ENCODE peak calls at places on chromosome 1, in four cellular contexts. A is heart right ventricle, P is H1, B is foreskin keratinocyte. W is an unnamed sample.

GRCh38 chr1:87957331-87957730 is 628.7 kb downstream of the LMO4 start:
- DNase-seq in A (no peak), B (no peak), P (no peak), W (no peak)

GRCh38 chr1:114485286-114485685 is 25.7 kb downstream of the TRIM33 start:
- DNase-seq in B (no peak), A (no peak), P (no peak), W (no peak)

GRCh38 chr1:10897321-10897980 is 101.0 kb upstream of the CASZ1 start:
- DNase-seq in P (no peak), B (peak; percentile 67), A (no peak), W (no peak)

GRCh38 chr1:209937996-209938959 is at the start of gene SYT14:
- DNase-seq in A (no peak), P (peak; percentile 31), B (peak; percentile 41), W (peak; percentile 59)

GRCh38 chr1:36532810-36533401 is 50.2 kb upstream of the CSF3R start:
- DNase-seq in A (no peak), B (no peak), P (no peak), W (no peak)

GRCh38 chr1:3890389-3891328 is 9.4 kb downstream of the C1orf174 start:
- DNase-seq in A (no peak), B (no peak), P (no peak), W (no peak)

GRCh38 chr1:6889875-6890480 is 104.7 kb downstream of the CAMTA1 start:
- DNase-seq in B (peak; percentile 45), P (no peak), A (no peak), W (peak; percentile 47)

GRCh38 chr1:21891621-21892479 is 45.3 kb downstream of the HSPG2 start:
- DNase-seq in A (no peak), B (no peak), P (no peak), W (no peak)

GRCh38 chr1:97308131-97308530 is 586.5 kb downstream of the PTBP2 start:
- DNase-seq in P (no peak), A (no peak), B (no peak), W (no peak)

GRCh38 chr1:8739377-8739776 is 78.1 kb downstream of the RERE start:
- DNase-seq in P (no peak), B (no peak), A (no peak), W (no peak)
- TF ChIP-seq CTCF in P (peak; percentile 68), B (peak; percentile 36), A (no peak), W (peak; percentile 23)

DNA sequence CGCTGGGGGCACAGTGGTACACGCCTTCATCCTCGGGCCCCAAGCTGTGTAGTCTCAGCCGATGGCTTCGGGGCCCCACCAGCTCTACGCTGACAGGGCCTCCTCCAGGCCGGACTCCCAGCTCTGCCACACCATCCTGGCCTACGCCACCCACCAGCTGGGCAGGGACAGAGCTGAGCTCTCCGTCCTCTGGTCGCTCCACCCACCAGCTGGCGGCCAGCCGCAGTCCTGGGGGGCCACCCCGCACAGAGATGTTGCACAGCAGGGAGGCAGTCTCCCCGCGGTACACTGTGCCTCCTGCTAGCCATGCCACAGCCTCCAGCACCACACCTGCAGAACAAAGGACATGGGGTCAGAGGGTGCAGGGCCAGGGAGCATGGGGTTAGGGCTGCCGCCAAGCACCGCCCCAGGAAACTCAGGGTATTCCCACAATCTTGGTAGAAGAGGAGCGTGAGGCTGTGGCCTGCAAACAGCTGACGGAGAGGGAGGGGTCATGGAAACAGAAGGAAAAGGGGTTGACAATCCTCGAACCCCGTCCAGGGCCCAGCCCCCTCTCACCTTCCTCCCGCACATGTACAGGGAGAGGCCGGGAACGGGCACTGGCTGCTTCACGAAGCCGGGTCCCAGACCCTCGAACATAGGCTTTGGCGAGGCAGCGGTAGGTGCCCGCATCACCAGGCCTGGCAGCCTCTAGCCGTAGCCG is 5.9 kb downstream of the IGSF8 start:
- DNase-seq in A (no peak), B (no peak), P (no peak), W (no peak)
- TF ChIP-seq CTCF in A (no peak), B (no peak), P (no peak), W (no peak)

GRCh38 chr1:48608882-48609281 is 136.9 kb upstream of the SPATA6 start:
- DNase-seq in A (no peak), B (no peak), P (no peak), W (no peak)
- TF ChIP-seq CTCF in A (no peak), B (no peak), P (no peak), W (no peak)

DNA sequence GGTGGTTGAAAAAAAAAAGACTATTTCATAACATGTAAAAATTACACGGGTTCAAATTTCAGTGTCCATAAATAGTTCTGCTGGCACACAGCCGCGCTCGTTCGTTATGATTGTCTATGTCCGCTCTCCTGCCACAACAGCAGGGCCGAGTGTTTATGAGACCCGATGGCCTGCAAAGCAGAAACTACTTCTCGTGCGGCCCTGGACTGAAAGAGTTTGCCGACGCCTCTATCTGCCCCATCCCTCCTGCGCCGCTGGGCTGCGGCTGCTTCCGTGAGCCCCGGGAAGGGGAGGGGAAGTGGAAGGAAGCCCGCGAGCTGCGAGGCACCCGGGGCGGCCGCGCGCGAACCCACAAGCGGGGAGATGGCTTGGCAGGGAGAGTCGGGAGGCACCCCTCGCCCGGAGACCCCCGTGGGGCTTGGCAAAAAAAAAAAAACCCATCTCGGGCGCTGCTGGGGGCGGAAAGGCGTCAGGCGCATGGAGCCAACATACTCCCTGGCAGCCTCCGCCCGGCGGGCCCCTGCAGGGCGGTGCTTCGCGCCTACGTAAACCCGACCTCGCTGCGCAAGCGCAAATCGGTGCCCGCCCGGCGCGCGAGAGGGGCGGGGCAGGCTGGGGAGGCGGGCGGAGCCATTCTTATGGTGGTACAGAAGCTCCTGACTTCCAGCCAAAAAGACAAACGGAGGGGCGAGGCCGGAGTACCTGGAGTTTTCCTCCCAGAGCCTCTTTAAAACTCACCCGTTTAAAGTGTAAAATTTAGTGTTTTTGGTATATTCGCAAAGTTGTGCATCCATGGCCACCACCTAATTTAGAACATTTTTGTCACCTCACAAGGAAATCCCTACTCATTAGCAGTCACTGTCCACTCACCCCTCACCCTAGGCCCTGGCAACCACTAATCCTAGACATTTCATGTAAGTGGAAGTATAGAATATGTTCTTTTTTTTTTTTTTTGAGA is 8.3 kb downstream of the SLC27A3 start:
- DNase-seq in P (peak; percentile 80), A (peak; percentile 93), B (peak; percentile 74), W (peak; percentile 88)
- TF ChIP-seq CTCF in P (no peak), A (no peak), B (no peak), W (peak; percentile 21)